ENCODE peak calls at places on chromosomes 3 and 15, in six cellular contexts. A is mesendoderm, O is IMR-90, F is neuronal stem cell, S is H9, Q is mesenchymal stem cell. W is an unnamed sample.

GRCh38 chr3:155995525-155996370 is 124.6 kb upstream of the KCNAB1 start:
- DNase-seq in A (peak), O (peak), F (peak), S (no peak), Q (peak), W (no peak)

GRCh38 chr3:93961026-93961425 is 12.7 kb downstream of the PROS1 start:
- DNase-seq in A (no peak), O (no peak), F (no peak), S (no peak), Q (no peak), W (no peak)

GRCh38 chr3:74303711-74304110 is 310.7 kb downstream of the CNTN3 start:
- DNase-seq in A (no peak), O (no peak), F (no peak), S (no peak), Q (no peak), W (no peak)

GRCh38 chr15:64775551-64776401 is at the start of gene RBPMS2:
- DNase-seq in A (peak), O (peak), F (no peak), S (peak), Q (peak), W (peak)

GRCh38 chr3:5138214-5138981 is 16.3 kb downstream of the ARL8B start:
- DNase-seq in A (no peak), O (peak), F (no peak), S (no peak), Q (peak), W (no peak)

GRCh38 chr3:138059261-138059660 is 49.3 kb downstream of the CLDN18 start:
- DNase-seq in A (no peak), O (no peak), F (no peak), S (no peak), Q (no peak), W (no peak)

GRCh38 chr3:146970236-146970635 is 365.1 kb upstream of the PLSCR5 start:
- DNase-seq in A (no peak), O (no peak), F (no peak), S (no peak), Q (no peak), W (no peak)

GRCh38 chr3:152842423-152842822 is 7.5 kb downstream of the P2RY1 start:
- DNase-seq in A (no peak), O (no peak), F (no peak), S (no peak), Q (no peak), W (no peak)

GRCh38 chr3:143433787-143434378 is 314.3 kb downstream of the CHST2 start:
- DNase-seq in A (peak), O (no peak), F (no peak), S (no peak), Q (no peak), W (no peak)

GRCh38 chr3:22951910-22952309 is 251.2 kb upstream of the UBE2E2 start:
- DNase-seq in A (peak), O (no peak), F (peak), S (no peak), Q (no peak), W (no peak)

GRCh38 chr3:190155752-190156151 is 35.1 kb upstream of the P3H2 start:
- DNase-seq in A (no peak), O (no peak), F (no peak), S (no peak), Q (no peak), W (no peak)

GRCh38 chr15:101178414-101178813 is 73.4 kb downstream of the CHSY1 start:
- DNase-seq in A (no peak), O (no peak), F (no peak), S (no peak), Q (no peak), W (no peak)

GRCh38 chr15:96242761-96243160 is 87.7 kb upstream of the NR2F2 start:
- DNase-seq in A (no peak), O (no peak), F (no peak), S (no peak), Q (no peak), W (no peak)

GRCh38 chr3:197026481-197026866 is 3.1 kb downstream of the MELTF start:
- DNase-seq in A (no peak), O (no peak), F (no peak), S (no peak), Q (no peak), W (no peak)

GRCh38 chr15:50425219-50425618 is 1.0 kb downstream of the USP8 start:
- DNase-seq in A (no peak), O (no peak), F (no peak), S (no peak), Q (peak), W (no peak)

GRCh38 chr3:177478170-177478859 is 281.0 kb upstream of the TBL1XR1 start:
- DNase-seq in A (no peak), O (peak), F (no peak), S (no peak), Q (peak), W (no peak)

GRCh38 chr3:13241621-13242363 is 168.6 kb upstream of the IQSEC1 start:
- DNase-seq in A (no peak), O (no peak), F (no peak), S (no peak), Q (no peak), W (no peak)

GRCh38 chr15:88649286-88649733 is 10.5 kb downstream of the ISG20 start:
- DNase-seq in A (peak), O (peak), F (no peak), S (no peak), Q (peak), W (no peak)

GRCh38 chr3:106765342-106765741 is 611.9 kb upstream of the CCDC54 start:
- DNase-seq in A (no peak), O (peak), F (no peak), S (no peak), Q (no peak), W (no peak)

GRCh38 chr3:24454393-24454792 is 40.3 kb downstream of the THRB start:
- DNase-seq in A (no peak), O (no peak), F (no peak), S (no peak), Q (no peak), W (no peak)

GRCh38 chr15:65087873-65088642 is 11.5 kb downstream of the KBTBD13 start:
- DNase-seq in A (no peak), O (no peak), F (no peak), S (no peak), Q (no peak), W (no peak)

GRCh38 chr3:149019581-149019980 is 28.2 kb downstream of the GYG1 start:
- DNase-seq in A (no peak), O (peak), F (no peak), S (no peak), Q (no peak), W (no peak)

GRCh38 chr3:65888980-65889706 is 149.6 kb downstream of the MAGI1 start:
- DNase-seq in A (peak), O (peak), F (no peak), S (no peak), Q (peak), W (no peak)
- H3K9ac ChIP-seq in A (no peak), O (peak), F (no peak), S (no peak), Q (peak), W (no peak)

GRCh38 chr3:126155280-126155640 is 25.1 kb downstream of the ALDH1L1 start:
- DNase-seq in A (no peak), O (no peak), F (no peak), S (no peak), Q (no peak), W (no peak)

GRCh38 chr3:126155819-126156218 is 24.6 kb downstream of the ALDH1L1 start:
- DNase-seq in A (no peak), O (no peak), F (no peak), S (no peak), Q (no peak), W (no peak)

GRCh38 chr3:126158016-126158911 is 22.1 kb downstream of the ALDH1L1 start:
- DNase-seq in A (no peak), O (no peak), F (no peak), S (no peak), Q (no peak), W (no peak)

GRCh38 chr3:126157083-126157768 is 23.2 kb downstream of the ALDH1L1 start:
- DNase-seq in A (no peak), O (no peak), F (no peak), S (no peak), Q (no peak), W (no peak)

GRCh38 chr3:126156468-126156867 is 23.9 kb downstream of the ALDH1L1 start:
- DNase-seq in A (peak), O (no peak), F (no peak), S (no peak), Q (no peak), W (peak)
- H2BK15ac ChIP-seq in A (no peak), O (no peak), F (no peak), S (no peak), Q (no peak), W (no peak)

GRCh38 chr15:71386448-71387236 is 271.4 kb downstream of the THSD4 start:
- DNase-seq in A (peak), O (peak), F (peak), S (peak), Q (peak), W (no peak)
- H3K9ac ChIP-seq in A (no peak), O (no peak), F (no peak), S (no peak), Q (no peak), W (no peak)

GRCh38 chr3:109478614-109479013 is 141.3 kb upstream of the DPPA4 start:
- DNase-seq in A (no peak), O (no peak), F (no peak), S (no peak), Q (no peak), W (no peak)
- H2BK15ac ChIP-seq in A (no peak), O (no peak), F (no peak), S (no peak), Q (no peak), W (no peak)

GRCh38 chr3:31523543-31523942 is 9.2 kb upstream of the STT3B start:
- DNase-seq in A (no peak), O (no peak), F (no peak), S (no peak), Q (no peak), W (no peak)
- H3K9ac ChIP-seq in A (no peak), O (no peak), F (no peak), S (no peak), Q (no peak), W (no peak)

GRCh38 chr3:88105325-88105724 is 44.4 kb upstream of the C3orf38 start:
- DNase-seq in A (no peak), O (no peak), F (no peak), S (no peak), Q (no peak), W (no peak)
- H2BK15ac ChIP-seq in A (no peak), O (no peak), F (no peak), S (no peak), Q (no peak), W (no peak)

GRCh38 chr3:175737646-175738572 is 878.8 kb downstream of the NAALADL2 start:
- DNase-seq in A (no peak), O (peak), F (no peak), S (no peak), Q (peak), W (no peak)
- H3K9ac ChIP-seq in A (no peak), O (no peak), F (no peak), S (no peak), Q (no peak), W (no peak)

DNA sequence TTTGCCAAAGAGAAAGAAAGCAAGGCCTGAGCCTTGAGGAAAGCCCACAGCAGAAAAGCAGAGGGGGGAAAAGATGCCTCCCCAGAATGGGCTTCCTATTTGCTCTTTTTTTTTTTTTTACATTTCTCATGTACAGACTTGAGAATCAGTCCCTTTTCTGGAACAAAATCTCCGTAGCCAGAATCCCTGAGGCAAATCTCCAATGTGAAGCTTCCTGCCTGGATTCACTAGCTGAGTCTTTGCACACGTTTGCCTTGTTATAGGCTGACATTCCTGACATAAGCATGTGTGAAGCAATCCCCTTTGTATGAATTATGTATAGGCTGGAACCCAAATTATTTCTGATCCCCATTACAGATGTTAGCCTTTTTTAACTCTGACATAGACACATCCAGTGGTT is 52.2 kb upstream of the ACTL6A start:
- DNase-seq in A (no peak), O (no peak), F (no peak), S (no peak), Q (no peak), W (no peak)
- H2BK15ac ChIP-seq in A (no peak), O (no peak), F (no peak), S (no peak), Q (no peak), W (no peak)

GRCh38 chr15:52652286-52652685 is 26.9 kb downstream of the ATOSA start:
- DNase-seq in A (no peak), O (no peak), F (no peak), S (no peak), Q (peak), W (no peak)

GRCh38 chr15:52649686-52650085 is 29.5 kb downstream of the ATOSA start:
- DNase-seq in A (no peak), O (no peak), F (no peak), S (no peak), Q (no peak), W (no peak)

GRCh38 chr15:52651868-52652267 is 27.3 kb downstream of the ATOSA start:
- DNase-seq in A (peak), O (peak), F (peak), S (peak), Q (peak), W (no peak)

GRCh38 chr15:52652984-52653383 is 26.2 kb downstream of the ATOSA start:
- DNase-seq in A (no peak), O (peak), F (no peak), S (no peak), Q (peak), W (no peak)

DNA sequence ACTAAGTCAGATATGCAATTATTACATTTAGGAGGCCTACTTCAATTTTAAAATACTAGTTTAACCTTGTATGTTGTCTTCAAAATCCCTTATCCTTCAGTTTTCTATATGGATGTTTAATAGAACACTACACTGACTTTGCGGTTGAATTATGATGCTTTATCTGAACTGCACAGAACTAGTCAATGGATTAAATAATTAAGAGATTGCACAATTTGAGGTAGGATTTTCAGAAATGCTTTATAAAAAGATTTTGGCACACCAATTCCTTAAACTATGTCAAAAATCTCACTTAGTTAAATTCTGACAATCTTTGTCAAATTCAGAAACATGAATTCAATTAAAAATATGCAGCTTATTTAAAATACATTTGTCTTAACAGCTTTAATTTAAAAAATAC is 28.1 kb downstream of the ATOSA start:
- DNase-seq in A (no peak), O (no peak), F (no peak), S (no peak), Q (no peak), W (no peak)
- H3K9ac ChIP-seq in A (no peak), O (no peak), F (no peak), S (no peak), Q (peak), W (no peak)

GRCh38 chr15:94105760-94106159 is 125.6 kb upstream of the MCTP2 start:
- DNase-seq in A (peak), O (no peak), F (no peak), S (no peak), Q (no peak), W (no peak)

GRCh38 chr15:94107652-94108051 is 123.7 kb upstream of the MCTP2 start:
- DNase-seq in A (no peak), O (no peak), F (no peak), S (no peak), Q (no peak), W (no peak)

DNA sequence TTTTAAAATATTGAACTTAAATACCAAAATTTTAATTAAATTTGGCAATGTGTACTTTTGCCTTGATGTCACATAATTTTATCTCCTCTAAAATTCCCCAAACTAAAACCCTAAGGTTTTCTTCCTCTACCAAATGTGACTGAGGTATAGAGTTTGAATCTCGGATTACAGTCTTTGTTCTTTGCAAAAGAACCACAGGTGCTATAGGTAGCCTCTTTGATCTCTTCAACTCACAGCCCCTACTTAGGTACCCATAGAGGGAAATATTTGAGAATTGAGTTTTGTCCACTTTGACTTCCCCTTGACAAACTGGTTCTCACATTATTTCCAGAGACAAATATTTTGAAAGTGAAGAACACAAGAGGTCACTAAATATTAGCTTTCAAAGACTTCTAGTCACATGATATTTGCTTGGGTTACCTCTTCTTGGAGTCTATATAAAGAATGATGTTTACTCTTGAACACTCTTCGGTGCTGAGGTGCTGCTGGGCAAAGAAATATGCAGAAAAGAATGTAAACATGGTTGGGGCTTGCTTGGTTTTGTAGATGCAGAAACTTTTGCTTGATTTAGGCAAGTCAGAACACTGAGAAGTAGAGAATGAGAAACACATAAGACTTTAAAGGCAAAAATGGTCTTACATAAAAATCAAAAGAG is 120.8 kb upstream of the MCTP2 start:
- DNase-seq in A (no peak), O (no peak), F (no peak), S (no peak), Q (peak), W (no peak)
- H2BK15ac ChIP-seq in A (no peak), O (no peak), F (no peak), S (no peak), Q (no peak), W (no peak)

W was measured in H1.